ENCODE peak calls at places on chromosomes 6 and 20, in seven cellular contexts. C is stomach, H is GM12878, F is HCT116, G is spleen, K is endothelial cell of umbilical vein, L is sigmoid colon. Z is an unnamed sample.

GRCh38 chr6:140082867-140083297 is 708.4 kb upstream of the CITED2 start:
- DNase-seq in G (no peak), H (no peak), F (no peak), L (no peak), C (no peak), K (peak; percentile 13), Z (no peak)

GRCh38 chr6:167146977-167147376 is 10.8 kb downstream of the GPR31 start:
- DNase-seq in L (no peak), G (no peak), F (no peak), H (no peak), K (no peak), C (no peak), Z (no peak)

GRCh38 chr6:168155193-168155592 is 76.2 kb upstream of the FRMD1 start:
- DNase-seq in G (no peak), C (no peak), K (no peak), L (peak; percentile 46), H (no peak), F (no peak), Z (no peak)

GRCh38 chr6:126625019-126625418 is 285.1 kb downstream of the CENPW start:
- DNase-seq in H (no peak), C (no peak), F (no peak), K (peak; percentile 44), G (no peak), L (no peak), Z (no peak)

GRCh38 chr6:84065718-84066290 is 32.2 kb downstream of the MRAP2 start:
- DNase-seq in H (no peak), L (no peak), C (no peak), F (no peak), K (peak; percentile 89), G (no peak), Z (no peak)

GRCh38 chr6:2659882-2660281 is 90.8 kb downstream of the MYLK4 start:
- DNase-seq in L (no peak), K (no peak), G (no peak), H (no peak), F (no peak), C (no peak), Z (no peak)

GRCh38 chr6:80331522-80331921 is 225.1 kb downstream of the BCKDHB start:
- DNase-seq in L (no peak), F (no peak), C (no peak), H (no peak), G (no peak), K (no peak), Z (no peak)

GRCh38 chr6:1841131-1841530 is 231.4 kb downstream of the FOXC1 start:
- DNase-seq in H (no peak), K (no peak), C (no peak), F (no peak), L (no peak), G (no peak), Z (no peak)

GRCh38 chr6:166101819-166102419 is 65.7 kb downstream of the TBXT start:
- DNase-seq in L (no peak), G (no peak), C (no peak), K (no peak), H (no peak), F (no peak), Z (no peak)

GRCh38 chr6:17703256-17703694 is 3.5 kb downstream of the NUP153 start:
- DNase-seq in C (no peak), K (peak; percentile 86), F (no peak), G (no peak), L (no peak), H (no peak), Z (peak; percentile 29)
- TF ChIP-seq POLR2A in C (no peak), K (no peak), F (no peak), G (no peak), L (no peak), H (no peak), Z (no peak)

DNA sequence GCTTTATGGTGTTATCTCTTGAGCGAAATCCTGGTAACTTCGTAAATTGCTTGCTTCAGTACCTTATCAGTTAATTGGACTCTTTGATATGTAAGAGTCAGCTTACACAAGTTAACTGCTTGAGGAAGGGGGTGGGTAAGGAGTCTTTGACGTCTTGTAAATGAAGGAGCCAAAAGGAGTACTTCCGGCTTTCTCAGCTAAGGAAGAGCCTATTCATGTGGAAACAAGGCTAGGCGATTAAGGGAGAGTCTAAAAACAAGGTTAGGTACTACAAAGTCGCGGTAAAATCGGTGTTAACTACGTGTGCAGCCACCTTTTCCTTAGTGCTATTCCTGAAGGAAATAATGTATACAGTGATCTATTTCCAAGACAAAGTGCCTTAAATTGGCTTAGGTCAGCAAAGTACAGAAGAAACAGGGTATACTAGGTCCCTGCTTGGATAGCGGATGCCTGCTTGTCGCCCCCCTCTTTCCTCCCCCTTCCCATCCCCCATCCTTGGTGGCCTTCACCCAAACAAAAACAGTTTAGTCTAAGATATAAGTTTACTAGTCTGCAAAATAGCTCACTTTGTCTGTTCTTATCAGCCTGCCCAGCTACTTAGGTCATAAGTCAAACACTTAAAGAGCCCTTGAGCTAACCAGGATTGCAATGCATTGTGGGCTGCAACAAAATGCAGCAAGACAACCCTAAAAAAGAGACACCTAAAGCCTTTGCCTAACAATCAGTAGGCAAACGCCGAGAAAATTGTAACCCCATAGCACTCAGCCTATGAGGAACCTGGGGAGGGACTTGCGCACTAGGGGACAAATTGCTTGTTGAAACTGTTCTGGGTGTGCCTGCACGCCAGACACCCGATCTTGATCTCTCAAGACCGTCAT is 147.3 kb downstream of the TRIM27 start:
- DNase-seq in F (no peak), L (no peak), K (no peak), H (no peak), C (no peak), G (no peak), Z (no peak)
- TF ChIP-seq POLR2AphosphoS5 in F (no peak), L (no peak), K (no peak), H (no peak), C (no peak), G (no peak), Z (no peak)

DNA sequence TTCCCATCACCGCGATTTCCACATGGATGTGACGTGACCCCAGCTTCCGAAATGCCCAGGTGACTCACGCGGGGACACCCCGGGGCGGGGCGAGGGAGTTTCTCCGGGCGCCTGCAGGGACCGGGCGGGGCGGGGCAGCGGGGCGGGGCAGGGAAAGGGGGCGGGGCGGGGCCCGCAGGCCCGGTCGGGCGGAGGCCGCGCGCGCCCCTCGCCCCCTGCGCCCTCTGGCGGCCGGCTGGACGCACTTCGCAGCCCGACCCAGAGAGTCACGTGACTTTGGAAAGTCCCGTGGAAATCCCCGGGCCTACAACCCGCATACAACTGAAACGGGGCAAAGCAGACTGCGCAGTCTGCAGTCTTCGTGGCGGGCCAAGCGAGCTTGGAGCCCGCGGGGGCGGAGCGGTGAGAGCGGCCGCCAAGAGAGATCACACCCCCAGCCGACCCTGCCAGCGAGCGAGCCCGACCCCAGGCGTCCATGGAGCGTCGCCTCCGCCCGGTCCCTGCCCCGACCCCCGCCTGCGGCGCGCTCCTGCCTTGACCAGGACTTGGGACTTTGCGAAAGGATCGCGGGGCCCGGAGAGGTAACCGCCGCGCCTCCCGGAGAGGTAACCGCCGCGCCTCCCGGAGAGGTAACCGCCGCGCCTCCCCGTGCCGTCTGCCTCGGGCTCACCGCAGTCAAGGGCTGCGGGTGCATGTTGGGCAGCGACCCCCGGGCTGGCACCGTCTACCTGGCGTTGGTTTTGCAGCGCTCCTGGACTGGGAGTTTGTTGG is at the start of gene TNFAIP3:
- DNase-seq in F (peak; percentile 74), C (peak; percentile 92), G (peak; percentile 98), K (peak; percentile 96), L (peak; percentile 98), H (peak; percentile 84), Z (peak; percentile 90)
- TF ChIP-seq POLR2A in F (no peak), C (no peak), G (peak; percentile 90), K (peak; percentile 45), L (peak; percentile 81), H (peak; percentile 95), Z (peak; percentile 56)

DNA sequence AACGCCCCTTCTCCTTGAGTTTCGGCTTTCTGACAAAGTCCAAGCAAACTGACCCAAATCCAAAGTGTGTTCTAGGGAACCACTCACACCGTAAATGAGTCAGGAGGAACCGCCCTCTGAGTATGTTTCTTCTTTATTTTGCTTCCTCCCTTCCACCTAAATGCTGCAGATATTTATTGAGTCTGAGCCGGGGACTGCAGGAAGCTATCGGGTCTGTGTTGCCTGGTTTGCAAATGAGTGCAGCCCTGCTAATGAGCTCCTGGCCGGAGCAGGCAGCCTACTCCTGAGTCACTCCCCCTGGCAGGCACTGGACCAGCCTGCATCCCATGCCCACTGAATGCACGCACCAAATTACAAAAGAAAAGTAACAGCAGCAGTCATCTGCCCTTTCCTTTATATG is 323.6 kb upstream of the JARID2 start:
- DNase-seq in L (peak; percentile 66), C (no peak), H (no peak), G (no peak), K (no peak), F (no peak), Z (no peak)
- TF ChIP-seq POLR2AphosphoS5 in L (no peak), C (no peak), H (no peak), G (no peak), K (no peak), F (no peak), Z (no peak)

DNA sequence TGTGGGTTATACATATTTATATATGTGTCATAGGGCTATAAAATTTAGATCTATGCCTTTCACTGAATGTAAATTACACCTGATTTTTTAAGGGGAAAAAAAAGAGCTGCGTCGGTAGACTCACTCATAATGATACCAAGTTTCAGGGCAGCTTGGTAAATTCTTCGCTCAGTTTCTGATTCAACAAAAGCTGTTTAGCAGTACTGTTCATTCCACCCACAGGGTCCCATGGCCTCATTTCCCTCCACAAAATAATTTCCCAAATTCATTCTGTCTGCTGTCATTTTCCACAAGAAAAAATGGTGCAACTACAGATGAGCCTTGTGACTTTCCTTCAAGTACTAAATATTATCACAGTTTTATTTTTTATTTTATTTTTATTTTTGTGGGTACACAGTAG is 63.7 kb downstream of the PAK5 start:
- DNase-seq in H (no peak), G (no peak), L (no peak), C (no peak), K (no peak), F (no peak), Z (no peak)
- TF ChIP-seq POLR2A in H (no peak), G (no peak), L (no peak), C (no peak), K (no peak), F (no peak), Z (no peak)

GRCh38 chr20:13221673-13222318 is 722 bp downstream of the ISM1 start:
- DNase-seq in G (peak; percentile 79), C (no peak), H (no peak), F (peak; percentile 13), L (peak; percentile 74), K (peak; percentile 32), Z (no peak)

GRCh38 chr20:13221313-13221672 is 219 bp downstream of the ISM1 start:
- DNase-seq in C (no peak), G (no peak), F (no peak), L (no peak), H (no peak), K (no peak), Z (no peak)

GRCh38 chr20:13219327-13220193 is 1.5 kb upstream of the ISM1 start:
- DNase-seq in C (no peak), F (no peak), L (no peak), K (no peak), G (no peak), H (no peak), Z (no peak)

GRCh38 chr20:13220857-13221297 is at the start of gene ISM1:
- DNase-seq in K (no peak), H (no peak), C (no peak), F (no peak), G (peak; percentile 69), L (no peak), Z (no peak)

GRCh38 chr20:13220194-13220856 is 749 bp upstream of the ISM1 start:
- DNase-seq in G (peak; percentile 79), L (peak; percentile 86), H (no peak), C (peak; percentile 27), F (no peak), K (peak; percentile 24), Z (peak; percentile 60)
- TF ChIP-seq POLR2AphosphoS5 in G (peak; percentile 73), L (peak; percentile 14), H (no peak), C (peak; percentile 27), F (no peak), K (no peak), Z (peak; percentile 60)

GRCh38 chr20:3972161-3972560 is 43.2 kb downstream of the RNF24 start:
- DNase-seq in H (no peak), K (no peak), C (no peak), F (no peak), L (no peak), G (no peak), Z (no peak)
- TF ChIP-seq POLR2A in H (no peak), K (no peak), C (no peak), F (no peak), L (no peak), G (no peak), Z (no peak)